ENCODE peak calls at places on chromosomes 13 and 19, in nine cellular contexts. Z, I, O, D, L, Y, N, A and H are unnamed samples.

GRCh38 chr13:40394304-40394983 is 272.0 kb downstream of the FOXO1 start:
- DNase-seq in Z (no peak), I (no peak), O (peak), D (no peak), L (no peak), Y (no peak), N (no peak), A (no peak), H (peak)

GRCh38 chr19:55113570-55114039 is 3.8 kb downstream of the PPP1R12C start:
- DNase-seq in Z (no peak), I (no peak), O (peak), D (peak), L (no peak), Y (no peak), N (peak), A (no peak), H (no peak)

GRCh38 chr19:45340899-45341453 is 426 bp downstream of the KLC3 start:
- DNase-seq in Z (no peak), I (no peak), O (peak), D (no peak), L (no peak), Y (no peak), N (no peak), A (peak), H (no peak)

GRCh38 chr13:102697264-102697663 is 2.4 kb upstream of the METTL21C start:
- DNase-seq in Z (no peak), I (no peak), O (no peak), D (no peak), L (no peak), Y (no peak), N (no peak), A (no peak), H (no peak)

GRCh38 chr13:105920375-105920774 is 615.1 kb downstream of the EFNB2 start:
- DNase-seq in Z (no peak), I (no peak), O (peak), D (no peak), L (no peak), Y (no peak), N (no peak), A (no peak), H (no peak)

GRCh38 chr19:17751103-17751911 is at the start of gene FCHO1:
- DNase-seq in Z (peak), I (peak), O (no peak), D (no peak), L (peak), Y (peak), N (peak), A (peak), H (peak)

GRCh38 chr19:40671404-40671803 is 19.0 kb downstream of the NUMBL start:
- DNase-seq in Z (no peak), I (no peak), O (no peak), D (no peak), L (no peak), Y (no peak), N (no peak), A (no peak), H (no peak)

GRCh38 chr19:42175952-42176648 is 41.4 kb downstream of the DEDD2 start:
- DNase-seq in Z (no peak), I (no peak), O (peak), D (no peak), L (no peak), Y (no peak), N (peak), A (peak), H (no peak)

GRCh38 chr19:19026299-19026971 is 6.9 kb downstream of the SUGP2 start:
- DNase-seq in Z (no peak), I (no peak), O (no peak), D (no peak), L (no peak), Y (no peak), N (no peak), A (no peak), H (no peak)

GRCh38 chr19:4602915-4603314 is 36.4 kb upstream of the TNFAIP8L1 start:
- DNase-seq in Z (no peak), I (no peak), O (no peak), D (no peak), L (no peak), Y (no peak), N (no peak), A (no peak), H (no peak)